ENCODE peak calls at places on chromosome 4, in ten cellular contexts. One of them, this sample, is unnamed.

GRCh38 chr4:36310793-36311192 is 29.4 kb downstream of the DTHD1 start:
- DNase-seq in epithelial cell of esophagus: no peak
- DNase-seq in neural crest cell: no peak
- DNase-seq in fibroblast of villous mesenchyme: no peak
- DNase-seq in IMR-90: no peak
- DNase-seq in NB4: peak
- DNase-seq in astrocyte: no peak
- DNase-seq in tibial nerve: no peak
- DNase-seq in dorsolateral prefrontal cortex: no peak
- DNase-seq in B cell: no peak
- DNase-seq in this sample: no peak

GRCh38 chr4:112994732-112995131 is 54.7 kb upstream of the ANK2 start:
- DNase-seq in epithelial cell of esophagus: no peak
- DNase-seq in neural crest cell: no peak
- DNase-seq in fibroblast of villous mesenchyme: no peak
- DNase-seq in IMR-90: no peak
- DNase-seq in NB4: no peak
- DNase-seq in astrocyte: no peak
- DNase-seq in tibial nerve: no peak
- DNase-seq in dorsolateral prefrontal cortex: no peak
- DNase-seq in B cell: no peak
- DNase-seq in this sample: no peak

GRCh38 chr4:184649971-184650855 is 675 bp downstream of the PRIMPOL start:
- DNase-seq in epithelial cell of esophagus: peak
- DNase-seq in neural crest cell: peak
- DNase-seq in fibroblast of villous mesenchyme: peak
- DNase-seq in IMR-90: peak
- DNase-seq in NB4: peak
- DNase-seq in astrocyte: peak
- DNase-seq in tibial nerve: no peak
- DNase-seq in dorsolateral prefrontal cortex: no peak
- DNase-seq in B cell: no peak
- DNase-seq in this sample: no peak

GRCh38 chr4:96952610-96953009 is 1112.7 kb downstream of the PDHA2 start:
- DNase-seq in epithelial cell of esophagus: no peak
- DNase-seq in neural crest cell: no peak
- DNase-seq in fibroblast of villous mesenchyme: no peak
- DNase-seq in IMR-90: no peak
- DNase-seq in NB4: no peak
- DNase-seq in astrocyte: no peak
- DNase-seq in tibial nerve: no peak
- DNase-seq in dorsolateral prefrontal cortex: no peak
- DNase-seq in B cell: no peak
- DNase-seq in this sample: no peak

GRCh38 chr4:164116286-164116685 is 621.8 kb downstream of the TMA16 start:
- DNase-seq in epithelial cell of esophagus: no peak
- DNase-seq in neural crest cell: no peak
- DNase-seq in fibroblast of villous mesenchyme: no peak
- DNase-seq in IMR-90: no peak
- DNase-seq in NB4: no peak
- DNase-seq in astrocyte: no peak
- DNase-seq in tibial nerve: no peak
- DNase-seq in dorsolateral prefrontal cortex: no peak
- DNase-seq in B cell: no peak
- DNase-seq in this sample: no peak

GRCh38 chr4:26130173-26130572 is 190.6 kb upstream of the RBPJ start:
- DNase-seq in epithelial cell of esophagus: no peak
- DNase-seq in neural crest cell: no peak
- DNase-seq in fibroblast of villous mesenchyme: no peak
- DNase-seq in IMR-90: no peak
- DNase-seq in NB4: no peak
- DNase-seq in astrocyte: no peak
- DNase-seq in tibial nerve: no peak
- DNase-seq in dorsolateral prefrontal cortex: no peak
- DNase-seq in B cell: no peak
- DNase-seq in this sample: no peak

GRCh38 chr4:26496207-26496783 is 6.0 kb upstream of the CCKAR start:
- DNase-seq in epithelial cell of esophagus: no peak
- DNase-seq in neural crest cell: no peak
- DNase-seq in fibroblast of villous mesenchyme: no peak
- DNase-seq in IMR-90: no peak
- DNase-seq in NB4: no peak
- DNase-seq in astrocyte: no peak
- DNase-seq in tibial nerve: no peak
- DNase-seq in dorsolateral prefrontal cortex: no peak
- DNase-seq in B cell: no peak
- DNase-seq in this sample: no peak

GRCh38 chr4:108466936-108467902 is 153.2 kb upstream of the RPL34 start:
- DNase-seq in epithelial cell of esophagus: peak
- DNase-seq in neural crest cell: no peak
- DNase-seq in fibroblast of villous mesenchyme: peak
- DNase-seq in IMR-90: peak
- DNase-seq in NB4: no peak
- DNase-seq in astrocyte: peak
- DNase-seq in tibial nerve: no peak
- DNase-seq in dorsolateral prefrontal cortex: no peak
- DNase-seq in B cell: no peak
- DNase-seq in this sample: peak

GRCh38 chr4:74671074-74671698 is 123.1 kb downstream of the BTC start:
- DNase-seq in epithelial cell of esophagus: peak
- DNase-seq in neural crest cell: peak
- DNase-seq in fibroblast of villous mesenchyme: peak
- DNase-seq in IMR-90: peak
- DNase-seq in NB4: peak
- DNase-seq in astrocyte: peak
- DNase-seq in tibial nerve: no peak
- DNase-seq in dorsolateral prefrontal cortex: no peak
- DNase-seq in B cell: no peak
- DNase-seq in this sample: peak

GRCh38 chr4:113375964-113376666 is 326.7 kb downstream of the ANK2 start:
- DNase-seq in epithelial cell of esophagus: no peak
- DNase-seq in neural crest cell: no peak
- DNase-seq in fibroblast of villous mesenchyme: no peak
- DNase-seq in IMR-90: peak
- DNase-seq in NB4: no peak
- DNase-seq in astrocyte: no peak
- DNase-seq in tibial nerve: no peak
- DNase-seq in dorsolateral prefrontal cortex: no peak
- DNase-seq in B cell: no peak
- DNase-seq in this sample: no peak

GRCh38 chr4:73735231-73735630 is 5.1 kb upstream of the CXCL8 start:
- DNase-seq in epithelial cell of esophagus: peak
- DNase-seq in neural crest cell: no peak
- DNase-seq in fibroblast of villous mesenchyme: peak
- DNase-seq in IMR-90: peak
- DNase-seq in NB4: peak
- DNase-seq in astrocyte: peak
- DNase-seq in tibial nerve: no peak
- DNase-seq in dorsolateral prefrontal cortex: no peak
- DNase-seq in B cell: no peak
- DNase-seq in this sample: no peak

GRCh38 chr4:78661923-78662521 is 110.5 kb downstream of the ANXA3 start:
- DNase-seq in epithelial cell of esophagus: no peak
- DNase-seq in neural crest cell: no peak
- DNase-seq in fibroblast of villous mesenchyme: peak
- DNase-seq in IMR-90: peak
- DNase-seq in NB4: peak
- DNase-seq in astrocyte: no peak
- DNase-seq in tibial nerve: no peak
- DNase-seq in dorsolateral prefrontal cortex: no peak
- DNase-seq in B cell: no peak
- DNase-seq in this sample: no peak

GRCh38 chr4:28075557-28075956 is 1214.9 kb downstream of the STIM2 start:
- DNase-seq in epithelial cell of esophagus: no peak
- DNase-seq in neural crest cell: no peak
- DNase-seq in fibroblast of villous mesenchyme: no peak
- DNase-seq in IMR-90: peak
- DNase-seq in NB4: no peak
- DNase-seq in astrocyte: no peak
- DNase-seq in tibial nerve: no peak
- DNase-seq in dorsolateral prefrontal cortex: no peak
- DNase-seq in B cell: no peak
- DNase-seq in this sample: no peak

GRCh38 chr4:28073860-28074555 is 1213.4 kb downstream of the STIM2 start:
- DNase-seq in epithelial cell of esophagus: no peak
- DNase-seq in neural crest cell: no peak
- DNase-seq in fibroblast of villous mesenchyme: no peak
- DNase-seq in IMR-90: no peak
- DNase-seq in NB4: no peak
- DNase-seq in astrocyte: no peak
- DNase-seq in tibial nerve: no peak
- DNase-seq in dorsolateral prefrontal cortex: no peak
- DNase-seq in B cell: no peak
- DNase-seq in this sample: no peak
- TF ChIP-seq CTCF in epithelial cell of esophagus: no peak
- TF ChIP-seq CTCF in neural crest cell: peak
- TF ChIP-seq CTCF in fibroblast of villous mesenchyme: peak
- TF ChIP-seq CTCF in IMR-90: peak
- TF ChIP-seq CTCF in NB4: no peak
- TF ChIP-seq CTCF in astrocyte: no peak
- TF ChIP-seq CTCF in tibial nerve: no peak
- TF ChIP-seq CTCF in dorsolateral prefrontal cortex: no peak
- TF ChIP-seq CTCF in B cell: no peak
- TF ChIP-seq CTCF in this sample: no peak

GRCh38 chr4:22430626-22431025 is 85.2 kb downstream of the ADGRA3 start:
- DNase-seq in epithelial cell of esophagus: no peak
- DNase-seq in neural crest cell: no peak
- DNase-seq in fibroblast of villous mesenchyme: no peak
- DNase-seq in IMR-90: no peak
- DNase-seq in NB4: no peak
- DNase-seq in astrocyte: no peak
- DNase-seq in tibial nerve: no peak
- DNase-seq in dorsolateral prefrontal cortex: no peak
- DNase-seq in B cell: no peak
- DNase-seq in this sample: no peak

GRCh38 chr4:22435652-22436051 is 80.2 kb downstream of the ADGRA3 start:
- DNase-seq in epithelial cell of esophagus: no peak
- DNase-seq in neural crest cell: no peak
- DNase-seq in fibroblast of villous mesenchyme: no peak
- DNase-seq in IMR-90: no peak
- DNase-seq in NB4: no peak
- DNase-seq in astrocyte: no peak
- DNase-seq in tibial nerve: no peak
- DNase-seq in dorsolateral prefrontal cortex: no peak
- DNase-seq in B cell: no peak
- DNase-seq in this sample: no peak

GRCh38 chr4:22439947-22440346 is 75.9 kb downstream of the ADGRA3 start:
- DNase-seq in epithelial cell of esophagus: no peak
- DNase-seq in neural crest cell: no peak
- DNase-seq in fibroblast of villous mesenchyme: no peak
- DNase-seq in IMR-90: no peak
- DNase-seq in NB4: no peak
- DNase-seq in astrocyte: no peak
- DNase-seq in tibial nerve: no peak
- DNase-seq in dorsolateral prefrontal cortex: no peak
- DNase-seq in B cell: no peak
- DNase-seq in this sample: no peak

GRCh38 chr4:22434895-22435294 is 81.0 kb downstream of the ADGRA3 start:
- DNase-seq in epithelial cell of esophagus: peak
- DNase-seq in neural crest cell: peak
- DNase-seq in fibroblast of villous mesenchyme: peak
- DNase-seq in IMR-90: peak
- DNase-seq in NB4: peak
- DNase-seq in astrocyte: peak
- DNase-seq in tibial nerve: no peak
- DNase-seq in dorsolateral prefrontal cortex: no peak
- DNase-seq in B cell: no peak
- DNase-seq in this sample: peak
- TF ChIP-seq CTCF in epithelial cell of esophagus: peak
- TF ChIP-seq CTCF in neural crest cell: peak
- TF ChIP-seq CTCF in fibroblast of villous mesenchyme: peak
- TF ChIP-seq CTCF in IMR-90: peak
- TF ChIP-seq CTCF in NB4: peak
- TF ChIP-seq CTCF in astrocyte: peak
- TF ChIP-seq CTCF in tibial nerve: no peak
- TF ChIP-seq CTCF in dorsolateral prefrontal cortex: peak
- TF ChIP-seq CTCF in B cell: no peak
- TF ChIP-seq CTCF in this sample: no peak

GRCh38 chr4:98928505-98929340 is at the start of gene EIF4E:
- DNase-seq in epithelial cell of esophagus: peak
- DNase-seq in neural crest cell: peak
- DNase-seq in fibroblast of villous mesenchyme: peak
- DNase-seq in IMR-90: peak
- DNase-seq in NB4: peak
- DNase-seq in astrocyte: peak
- DNase-seq in tibial nerve: peak
- DNase-seq in dorsolateral prefrontal cortex: peak
- DNase-seq in B cell: peak
- DNase-seq in this sample: peak
- TF ChIP-seq CTCF in epithelial cell of esophagus: no peak
- TF ChIP-seq CTCF in neural crest cell: no peak
- TF ChIP-seq CTCF in fibroblast of villous mesenchyme: peak
- TF ChIP-seq CTCF in IMR-90: peak
- TF ChIP-seq CTCF in NB4: no peak
- TF ChIP-seq CTCF in astrocyte: no peak
- TF ChIP-seq CTCF in tibial nerve: peak
- TF ChIP-seq CTCF in dorsolateral prefrontal cortex: no peak
- TF ChIP-seq CTCF in B cell: peak
- TF ChIP-seq CTCF in this sample: peak

DNA sequence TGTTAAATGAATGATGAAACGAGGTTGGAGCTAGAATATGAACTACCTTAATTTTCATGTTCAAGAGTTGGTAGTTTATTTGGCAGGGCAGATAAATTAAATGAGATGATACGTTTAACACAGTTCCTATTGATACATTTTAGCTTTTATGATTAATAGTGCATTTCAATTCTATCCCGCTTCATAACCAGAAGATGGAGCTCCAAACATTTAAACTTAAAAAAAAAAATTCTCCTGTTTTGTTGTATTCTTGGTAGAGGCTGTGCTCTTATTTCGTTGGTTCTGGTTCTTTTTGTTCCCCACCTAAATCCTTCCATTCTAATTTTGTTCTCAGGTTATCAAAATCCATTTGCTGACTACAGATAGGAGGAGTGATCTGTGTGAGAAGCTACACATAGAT is 71.8 kb upstream of the PTPN13 start:
- DNase-seq in epithelial cell of esophagus: no peak
- DNase-seq in neural crest cell: no peak
- DNase-seq in fibroblast of villous mesenchyme: no peak
- DNase-seq in IMR-90: no peak
- DNase-seq in NB4: peak
- DNase-seq in astrocyte: no peak
- DNase-seq in tibial nerve: no peak
- DNase-seq in dorsolateral prefrontal cortex: no peak
- DNase-seq in B cell: no peak
- DNase-seq in this sample: no peak
- TF ChIP-seq CTCF in epithelial cell of esophagus: no peak
- TF ChIP-seq CTCF in neural crest cell: no peak
- TF ChIP-seq CTCF in fibroblast of villous mesenchyme: peak
- TF ChIP-seq CTCF in IMR-90: peak
- TF ChIP-seq CTCF in NB4: no peak
- TF ChIP-seq CTCF in astrocyte: no peak
- TF ChIP-seq CTCF in tibial nerve: no peak
- TF ChIP-seq CTCF in dorsolateral prefrontal cortex: peak
- TF ChIP-seq CTCF in B cell: no peak
- TF ChIP-seq CTCF in this sample: peak

This sample was measured in RWPE1.